ENCODE peak calls at places on chromosomes 13 and 19, in six cellular contexts. T, H, P, S, D and Z are unnamed samples.

GRCh38 chr13:51339354-51339753 is at the start of gene SERPINE3:
- DNase-seq in P (no peak), S (no peak), D (no peak), H (no peak), T (no peak), Z (no peak)

GRCh38 chr13:40611004-40611403 is 55.4 kb downstream of the FOXO1 start:
- DNase-seq in P (no peak), D (no peak), S (no peak), T (no peak), H (no peak), Z (no peak)

GRCh38 chr19:590396-590745 is 690 bp downstream of the HCN2 start:
- DNase-seq in P (peak), S (no peak), H (no peak), D (no peak), T (no peak), Z (no peak)

GRCh38 chr19:55676384-55676783 is 1.4 kb downstream of the EPN1 start:
- DNase-seq in D (peak), H (no peak), P (peak), T (no peak), S (peak), Z (no peak)

GRCh38 chr13:100610399-100611347 is 22.1 kb upstream of the GGACT start:
- DNase-seq in T (no peak), D (no peak), S (no peak), H (no peak), P (no peak), Z (no peak)

GRCh38 chr19:48746738-48747575 is at the start of gene IZUMO1:
- DNase-seq in H (peak), S (peak), P (peak), D (no peak), T (peak), Z (no peak)

GRCh38 chr19:29969891-29970290 is 27.9 kb downstream of the URI1 start:
- DNase-seq in S (no peak), D (no peak), T (no peak), P (no peak), H (no peak), Z (no peak)

GRCh38 chr13:38693641-38694040 is 6.8 kb downstream of the FREM2 start:
- DNase-seq in S (no peak), P (no peak), H (no peak), D (no peak), T (no peak), Z (no peak)

GRCh38 chr13:49457221-49457620 is 13.1 kb downstream of the SETDB2 start:
- DNase-seq in P (peak), S (no peak), D (no peak), H (no peak), T (peak), Z (no peak)

GRCh38 chr13:34357435-34358232 is 539.7 kb downstream of the RFC3 start:
- DNase-seq in D (peak), P (peak), S (no peak), T (peak), H (peak), Z (peak)

GRCh38 chr13:33090755-33091454 is 74.7 kb downstream of the KL start:
- DNase-seq in H (no peak), P (no peak), S (no peak), D (no peak), T (no peak), Z (no peak)

GRCh38 chr19:56840452-56841193 is at the start of the genes PEG3 and ZIM2:
- DNase-seq in D (peak), P (no peak), S (peak), H (no peak), T (peak), Z (no peak)

GRCh38 chr19:612941-613340 is 20.4 kb downstream of the POLRMT start:
- DNase-seq in D (no peak), P (no peak), H (no peak), S (no peak), T (no peak), Z (no peak)

GRCh38 chr19:49301165-49301865 is 23.7 kb downstream of the SLC6A16 start:
- DNase-seq in H (peak), S (peak), T (peak), P (peak), D (peak), Z (peak)

GRCh38 chr19:16908759-16909158 is 20.0 kb downstream of the F2RL3 start:
- DNase-seq in S (no peak), H (no peak), T (no peak), D (no peak), P (no peak), Z (no peak)

GRCh38 chr19:7242601-7243258 is 51.5 kb downstream of the INSR start:
- DNase-seq in H (peak), S (no peak), P (peak), D (peak), T (no peak), Z (no peak)

GRCh38 chr13:38636106-38636505 is 50.8 kb upstream of the FREM2 start:
- DNase-seq in P (no peak), S (no peak), H (no peak), D (no peak), T (no peak), Z (no peak)

GRCh38 chr19:40231544-40232424 is 5.3 kb upstream of the CCNP start:
- DNase-seq in P (peak), S (peak), T (no peak), H (no peak), D (no peak), Z (no peak)

GRCh38 chr19:39754544-39754943 is 16.7 kb upstream of the CLC start:
- DNase-seq in D (no peak), T (no peak), H (no peak), S (no peak), P (no peak), Z (no peak)

GRCh38 chr19:54114340-54114826 is 1.1 kb downstream of the TFPT start:
- DNase-seq in P (peak), S (no peak), D (peak), T (peak), H (no peak), Z (no peak)

GRCh38 chr13:73059460-73060250 is 850 bp downstream of the KLF5 start:
- DNase-seq in T (peak), D (peak), H (no peak), S (peak), P (peak), Z (no peak)

GRCh38 chr19:2840794-2841790 is at the start of gene ZNF555:
- DNase-seq in H (peak), P (peak), D (peak), S (peak), T (peak), Z (peak)